ENCODE peak calls at places on chromosomes 13 and 19, in ten cellular contexts. L, T, X, I, Z, S, A, H, G and N are unnamed samples.

GRCh38 chr13:79901336-79901735 is 420.4 kb downstream of the NDFIP2 start:
- DNase-seq in A (no peak), L (no peak), Z (peak), S (peak), T (peak), H (no peak), X (no peak), I (no peak), G (no peak), N (no peak)

GRCh38 chr19:55251296-55252081 is 7.3 kb downstream of the PPP6R1 start:
- DNase-seq in X (no peak), I (no peak), Z (peak), G (no peak), T (no peak), H (no peak), A (no peak), S (peak), L (no peak), N (peak)

GRCh38 chr19:55433292-55433691 is 9.8 kb downstream of the SHISA7 start:
- DNase-seq in S (no peak), L (no peak), A (no peak), Z (no peak), H (no peak), X (no peak), G (no peak), T (no peak), I (no peak), N (no peak)

GRCh38 chr13:51785592-51786424 is 18.2 kb downstream of the DHRS12 start:
- DNase-seq in G (no peak), I (no peak), A (no peak), L (no peak), T (no peak), Z (peak), S (peak), X (peak), H (no peak), N (peak)

GRCh38 chr19:28377077-28377476 is 835.9 kb downstream of the UQCRFS1 start:
- DNase-seq in G (no peak), H (no peak), X (no peak), T (no peak), L (no peak), I (no peak), Z (no peak), A (no peak), S (peak), N (no peak)

GRCh38 chr19:30118221-30118620 is 176.2 kb downstream of the URI1 start:
- DNase-seq in A (no peak), I (no peak), H (no peak), Z (no peak), X (no peak), G (no peak), T (no peak), S (no peak), L (no peak), N (no peak)

GRCh38 chr13:32537580-32538233 is 888 bp downstream of the N4BP2L2 start:
- DNase-seq in I (no peak), Z (peak), G (no peak), H (peak), A (peak), T (peak), S (no peak), X (peak), L (no peak), N (peak)

GRCh38 chr13:51524312-51524711 is 60.0 kb upstream of the WDFY2 start:
- DNase-seq in L (no peak), G (no peak), I (no peak), S (peak), T (no peak), X (no peak), A (no peak), H (peak), Z (no peak), N (no peak)

GRCh38 chr19:39401549-39402416 is 4.9 kb upstream of the ZFP36 start:
- DNase-seq in X (peak), G (peak), S (peak), I (no peak), H (peak), T (peak), A (peak), L (no peak), Z (peak), N (peak)

GRCh38 chr13:113493315-113493951 is 2.9 kb upstream of the DCUN1D2 start:
- DNase-seq in H (peak), A (no peak), L (no peak), Z (no peak), X (no peak), I (no peak), S (peak), G (no peak), T (peak), N (peak)

GRCh38 chr13:83853771-83854170 is 28.5 kb downstream of the SLITRK1 start:
- DNase-seq in H (no peak), S (no peak), A (no peak), T (no peak), X (no peak), G (no peak), I (no peak), Z (no peak), L (no peak), N (no peak)

GRCh38 chr13:99425485-99426341 is 75.6 kb upstream of the TM9SF2 start:
- DNase-seq in S (no peak), X (no peak), A (no peak), T (no peak), L (peak), H (no peak), G (no peak), I (no peak), Z (peak), N (peak)

GRCh38 chr19:47095707-47096704 is 17.6 kb downstream of the ZC3H4 start:
- DNase-seq in T (peak), L (no peak), G (no peak), H (peak), X (peak), I (no peak), A (peak), S (peak), Z (peak), N (peak)

GRCh38 chr13:89282241-89282640 is 1611.1 kb downstream of the SLITRK5 start:
- DNase-seq in T (no peak), I (no peak), Z (no peak), L (no peak), X (no peak), G (no peak), H (no peak), S (no peak), A (no peak), N (no peak)

GRCh38 chr13:21402586-21403307 is 56.4 kb downstream of the ZDHHC20 start:
- DNase-seq in A (no peak), Z (no peak), L (no peak), H (peak), T (peak), G (no peak), S (peak), X (no peak), I (no peak), N (no peak)

DNA sequence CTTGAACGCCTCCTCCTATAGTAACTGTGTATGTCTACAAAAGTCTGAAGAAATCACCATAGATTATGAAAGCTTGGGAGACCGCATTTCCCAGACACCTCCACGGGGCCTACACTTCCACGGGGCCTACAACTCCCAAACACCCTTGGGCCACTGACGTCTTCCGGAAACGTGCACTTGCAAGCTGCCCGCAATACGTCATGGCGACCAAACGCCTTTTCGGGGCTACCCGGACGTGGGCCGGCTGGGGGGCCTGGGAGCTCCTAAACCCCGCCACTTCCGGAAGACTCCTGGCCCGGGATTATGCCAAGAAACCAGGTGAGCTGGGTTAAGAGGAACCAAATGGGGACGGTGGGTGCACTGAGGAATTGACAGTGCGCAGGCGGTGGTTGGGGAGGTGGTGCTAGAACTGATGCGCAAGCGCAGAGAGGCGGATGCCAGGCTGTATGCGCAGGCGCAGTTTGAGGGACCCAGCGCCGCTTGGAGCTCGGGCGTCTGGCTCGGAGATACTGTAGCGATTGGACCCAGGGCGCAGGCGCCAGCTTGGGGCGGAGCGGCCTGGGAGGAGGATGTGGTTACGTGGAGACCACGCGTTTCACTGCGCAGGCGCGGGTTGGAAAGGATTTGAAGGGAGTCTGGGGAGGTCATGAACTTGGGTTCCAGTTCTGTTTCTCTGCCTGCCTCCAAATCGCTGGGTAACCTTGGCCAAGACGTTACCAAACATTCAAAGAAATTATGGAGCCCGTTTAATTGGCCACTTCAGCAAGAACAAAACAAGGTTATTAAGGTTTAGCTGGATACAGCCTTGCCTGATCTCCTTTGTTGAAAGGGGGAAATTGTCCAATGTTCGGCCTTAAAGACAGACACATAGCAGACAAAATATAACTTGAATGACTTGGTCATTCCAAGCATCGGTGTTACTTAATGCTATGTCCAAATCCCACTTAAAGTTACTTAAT is at the start of gene MRPL54:
- DNase-seq in Z (peak), A (peak), G (peak), X (peak), L (peak), I (peak), S (peak), T (peak), H (peak), N (peak)
- H3K4me3 ChIP-seq in Z (peak), A (peak), G (peak), X (peak), L (peak), I (peak), S (peak), T (peak), H (peak), N (peak)

DNA sequence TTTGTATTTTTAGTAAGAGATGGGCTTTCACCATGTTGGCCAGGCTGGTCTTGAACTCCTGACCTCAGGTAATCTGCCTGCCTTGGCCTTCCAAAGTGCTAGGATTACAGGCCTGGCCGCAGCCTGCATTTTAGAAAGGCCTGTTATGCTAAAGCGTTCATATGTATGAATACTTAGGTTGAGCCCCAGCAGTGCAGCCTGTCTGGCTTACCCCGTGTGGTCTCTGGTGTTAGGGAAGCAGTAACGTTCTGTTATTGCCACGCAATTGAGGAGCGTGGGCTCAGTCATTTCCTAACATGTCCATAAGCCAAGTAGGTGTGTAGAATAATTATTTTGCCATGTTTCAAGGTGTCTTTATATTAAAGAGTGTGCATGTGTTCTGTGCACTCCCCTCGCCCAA is 14.3 kb downstream of the HNRNPM start:
- DNase-seq in S (no peak), T (no peak), L (no peak), A (no peak), G (no peak), H (no peak), I (no peak), X (no peak), Z (no peak), N (no peak)
- H3K27ac ChIP-seq in S (peak), T (no peak), L (peak), A (peak), G (peak), H (peak), I (peak), X (no peak), Z (peak), N (no peak)

GRCh38 chr19:16023558-16023915 is 52.8 kb upstream of the TPM4 start:
- DNase-seq in T (no peak), H (no peak), I (no peak), Z (no peak), A (no peak), L (no peak), S (no peak), X (no peak), G (no peak), N (no peak)

GRCh38 chr19:16024266-16025107 is 51.8 kb upstream of the TPM4 start:
- DNase-seq in A (no peak), S (no peak), Z (peak), H (no peak), G (no peak), X (no peak), T (no peak), L (no peak), I (no peak), N (no peak)

GRCh38 chr19:16026756-16027155 is 49.5 kb upstream of the TPM4 start:
- DNase-seq in X (no peak), A (no peak), I (no peak), S (no peak), H (no peak), G (no peak), Z (peak), L (no peak), T (no peak), N (no peak)

GRCh38 chr19:16026131-16026530 is 50.2 kb upstream of the TPM4 start:
- DNase-seq in X (no peak), G (no peak), A (peak), Z (no peak), L (no peak), H (no peak), S (no peak), T (no peak), I (no peak), N (no peak)

GRCh38 chr19:16025108-16026101 is 50.9 kb upstream of the TPM4 start:
- DNase-seq in X (no peak), T (peak), H (peak), G (no peak), I (no peak), A (peak), Z (peak), S (peak), L (no peak), N (no peak)
- TF ChIP-seq CTCF in X (no peak), T (peak), H (no peak), G (peak), I (no peak), A (peak), Z (peak), S (peak), L (peak), N (peak)

GRCh38 chr13:81172603-81173002 is 831.7 kb upstream of the SPRY2 start:
- DNase-seq in I (no peak), X (no peak), T (no peak), S (no peak), A (no peak), G (no peak), Z (no peak), H (no peak), L (no peak), N (no peak)
- H3K4me3 ChIP-seq in I (no peak), X (no peak), T (no peak), S (no peak), A (no peak), G (no peak), Z (no peak), H (no peak), L (no peak), N (no peak)

GRCh38 chr19:1063909-1064660 is 2.9 kb upstream of the ARHGAP45 start:
- DNase-seq in G (no peak), Z (no peak), L (no peak), H (no peak), A (no peak), I (no peak), X (no peak), T (no peak), S (no peak), N (peak)

GRCh38 chr19:1062387-1063029 is 4.5 kb upstream of the ARHGAP45 start:
- DNase-seq in I (no peak), X (no peak), S (no peak), G (no peak), T (no peak), L (no peak), A (no peak), H (no peak), Z (no peak), N (peak)

GRCh38 chr19:1061987-1062386 is 5.0 kb upstream of the ARHGAP45 start:
- DNase-seq in G (no peak), Z (no peak), L (no peak), X (no peak), I (no peak), H (no peak), T (no peak), S (no peak), A (no peak), N (peak)

GRCh38 chr19:1064661-1065605 is 2.0 kb upstream of the ARHGAP45 start:
- DNase-seq in X (no peak), I (no peak), S (peak), G (no peak), Z (peak), L (no peak), A (peak), H (peak), T (peak), N (peak)

GRCh38 chr19:1063030-1063908 is 3.7 kb upstream of the ARHGAP45 start:
- DNase-seq in X (no peak), I (no peak), G (no peak), L (no peak), S (no peak), H (peak), T (no peak), A (peak), Z (no peak), N (peak)
- H3K27ac ChIP-seq in X (no peak), I (no peak), G (no peak), L (no peak), S (no peak), H (no peak), T (no peak), A (no peak), Z (no peak), N (no peak)

GRCh38 chr13:110506396-110506795 is 55.1 kb downstream of the RAB20 start:
- DNase-seq in L (no peak), H (no peak), Z (no peak), X (no peak), I (no peak), S (no peak), A (no peak), G (no peak), T (no peak), N (no peak)

GRCh38 chr13:110505594-110505993 is 55.9 kb downstream of the RAB20 start:
- DNase-seq in A (no peak), S (no peak), I (no peak), Z (no peak), G (no peak), H (no peak), L (no peak), T (no peak), X (no peak), N (no peak)

GRCh38 chr13:110509478-110509926 is 52.0 kb downstream of the RAB20 start:
- DNase-seq in H (no peak), T (no peak), Z (no peak), I (no peak), X (no peak), S (no peak), L (no peak), A (no peak), G (no peak), N (no peak)

GRCh38 chr13:110506859-110507566 is 54.5 kb downstream of the RAB20 start:
- DNase-seq in T (peak), A (peak), H (peak), I (no peak), S (peak), G (no peak), X (peak), Z (peak), L (no peak), N (peak)

DNA sequence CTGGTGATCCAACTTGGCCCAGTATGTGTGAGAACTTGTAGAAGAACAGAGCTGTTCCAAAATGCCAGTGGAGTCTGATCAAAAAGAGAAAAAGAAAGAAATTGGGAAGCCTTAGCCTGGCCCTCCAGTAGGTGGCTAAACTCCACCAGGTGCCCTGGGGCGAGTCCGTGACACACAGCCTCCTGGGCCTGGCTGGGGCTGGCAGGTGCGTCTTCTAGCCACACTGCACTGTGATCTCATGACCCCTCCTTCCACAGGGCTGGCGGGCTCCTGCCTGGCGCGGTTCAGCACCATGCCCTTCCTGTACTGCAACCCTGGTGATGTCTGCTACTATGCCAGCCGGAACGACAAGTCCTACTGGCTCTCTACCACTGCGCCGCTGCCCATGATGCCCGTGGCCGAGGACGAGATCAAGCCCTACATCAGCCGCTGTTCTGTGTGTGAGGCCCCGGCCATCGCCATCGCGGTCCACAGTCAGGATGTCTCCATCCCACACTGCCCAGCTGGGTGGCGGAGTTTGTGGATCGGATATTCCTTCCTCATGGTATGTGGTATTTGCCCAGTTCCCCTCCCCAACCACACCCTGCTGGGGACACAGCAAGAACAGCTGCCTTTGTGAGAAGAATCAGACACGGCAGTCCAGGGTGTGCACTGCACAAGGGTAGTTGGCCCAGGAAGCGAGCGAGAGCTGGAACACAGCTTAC is 53.7 kb downstream of the RAB20 start:
- DNase-seq in G (no peak), H (no peak), S (no peak), A (peak), T (no peak), Z (peak), L (no peak), I (no peak), X (no peak), N (peak)
- TF ChIP-seq CTCF in G (no peak), H (no peak), S (peak), A (peak), T (no peak), Z (peak), L (peak), I (no peak), X (no peak), N (peak)

DNA sequence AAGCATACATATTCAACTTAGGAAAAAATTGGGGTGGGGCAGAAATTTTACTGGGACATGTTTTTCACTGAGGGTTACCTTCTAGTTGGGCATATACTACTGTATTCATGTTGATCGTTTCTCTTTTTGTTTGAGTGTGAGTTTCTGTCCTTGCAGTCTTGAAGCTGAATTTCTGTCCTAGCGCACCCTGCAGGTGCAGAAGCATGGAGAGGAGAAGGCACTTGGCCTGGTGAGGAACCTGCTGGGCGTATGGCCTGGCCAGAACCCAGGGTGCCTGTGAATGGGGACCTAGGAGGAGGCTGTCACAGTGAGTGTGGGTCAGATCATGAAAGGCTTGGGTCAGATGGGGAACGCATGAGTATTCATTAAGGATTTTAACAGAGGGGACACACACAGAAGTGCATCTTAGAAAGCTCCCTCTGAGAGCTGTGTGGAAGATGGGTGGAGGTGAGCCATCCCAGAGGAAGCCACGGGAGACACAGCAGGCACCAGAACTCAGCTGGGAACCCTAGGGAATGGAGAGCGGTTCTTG is 36.8 kb downstream of the SERP2 start:
- DNase-seq in T (no peak), H (no peak), Z (no peak), G (no peak), I (no peak), S (no peak), A (no peak), L (no peak), X (no peak), N (no peak)
- H3K4me3 ChIP-seq in T (no peak), H (no peak), Z (no peak), G (no peak), I (no peak), S (no peak), A (no peak), L (no peak), X (no peak), N (no peak)